ENCODE peak calls at places on chromosomes 3 and 15, in six cellular contexts. One of them, this sample, is unnamed.
A peak's percentile ranks its signal among the peaks of the same experiment; 100 is the strongest.

GRCh38 chr15:50229336-50229735 is 36.2 kb downstream of the HDC start:
- DNase-seq in NCI-H526 treated with DMSO at 0.1 percent for 48 hours: no peak
- DNase-seq in M059J: no peak
- DNase-seq in GOT3: no peak
- DNase-seq in uterus: no peak
- DNase-seq in NCI-H187 treated with DMSO at 0.1 percent for 48 hours: no peak
- DNase-seq in this sample: no peak

GRCh38 chr15:31216210-31216911 is 110.3 kb upstream of the KLF13 start:
- DNase-seq in NCI-H526 treated with DMSO at 0.1 percent for 48 hours: peak; percentile 27
- DNase-seq in M059J: no peak
- DNase-seq in GOT3: no peak
- DNase-seq in uterus: peak; percentile 92
- DNase-seq in NCI-H187 treated with DMSO at 0.1 percent for 48 hours: no peak
- DNase-seq in this sample: peak; percentile 82

GRCh38 chr3:32226875-32227500 is 11.5 kb upstream of the CMTM8 start:
- DNase-seq in NCI-H526 treated with DMSO at 0.1 percent for 48 hours: no peak
- DNase-seq in M059J: peak; percentile 62
- DNase-seq in GOT3: no peak
- DNase-seq in uterus: no peak
- DNase-seq in NCI-H187 treated with DMSO at 0.1 percent for 48 hours: no peak
- DNase-seq in this sample: peak; percentile 77

GRCh38 chr3:72996121-72996472 is 514 bp upstream of the PPP4R2 start:
- DNase-seq in NCI-H526 treated with DMSO at 0.1 percent for 48 hours: no peak
- DNase-seq in M059J: no peak
- DNase-seq in GOT3: no peak
- DNase-seq in uterus: peak; percentile 44
- DNase-seq in NCI-H187 treated with DMSO at 0.1 percent for 48 hours: no peak
- DNase-seq in this sample: no peak

GRCh38 chr3:54087581-54088410 is 34.6 kb upstream of the CACNA2D3 start:
- DNase-seq in NCI-H526 treated with DMSO at 0.1 percent for 48 hours: no peak
- DNase-seq in M059J: no peak
- DNase-seq in GOT3: no peak
- DNase-seq in uterus: no peak
- DNase-seq in NCI-H187 treated with DMSO at 0.1 percent for 48 hours: no peak
- DNase-seq in this sample: no peak

GRCh38 chr15:75460646-75461045 is 9.2 kb upstream of the SIN3A start:
- DNase-seq in NCI-H526 treated with DMSO at 0.1 percent for 48 hours: no peak
- DNase-seq in M059J: no peak
- DNase-seq in GOT3: no peak
- DNase-seq in uterus: no peak
- DNase-seq in NCI-H187 treated with DMSO at 0.1 percent for 48 hours: no peak
- DNase-seq in this sample: no peak

GRCh38 chr3:189272500-189273119 is 100.8 kb downstream of the TPRG1 start:
- DNase-seq in NCI-H526 treated with DMSO at 0.1 percent for 48 hours: no peak
- DNase-seq in M059J: peak; percentile 32
- DNase-seq in GOT3: no peak
- DNase-seq in uterus: no peak
- DNase-seq in NCI-H187 treated with DMSO at 0.1 percent for 48 hours: no peak
- DNase-seq in this sample: peak; percentile 21

GRCh38 chr15:74768771-74769342 is 13.0 kb upstream of the CSK start:
- DNase-seq in NCI-H526 treated with DMSO at 0.1 percent for 48 hours: peak; percentile 33
- DNase-seq in M059J: peak; percentile 47
- DNase-seq in GOT3: no peak
- DNase-seq in uterus: peak; percentile 56
- DNase-seq in NCI-H187 treated with DMSO at 0.1 percent for 48 hours: no peak
- DNase-seq in this sample: peak; percentile 42

GRCh38 chr15:80070840-80071239 is 11.4 kb downstream of the ZFAND6 start:
- DNase-seq in NCI-H526 treated with DMSO at 0.1 percent for 48 hours: no peak
- DNase-seq in M059J: peak; percentile 18
- DNase-seq in GOT3: no peak
- DNase-seq in uterus: no peak
- DNase-seq in NCI-H187 treated with DMSO at 0.1 percent for 48 hours: no peak
- DNase-seq in this sample: no peak

GRCh38 chr15:30940359-30940758 is 36.6 kb downstream of the FAN1 start:
- DNase-seq in NCI-H526 treated with DMSO at 0.1 percent for 48 hours: no peak
- DNase-seq in M059J: no peak
- DNase-seq in GOT3: no peak
- DNase-seq in uterus: no peak
- DNase-seq in NCI-H187 treated with DMSO at 0.1 percent for 48 hours: no peak
- DNase-seq in this sample: no peak

GRCh38 chr3:170517251-170517945 is 68.5 kb downstream of the SLC7A14 start:
- DNase-seq in NCI-H526 treated with DMSO at 0.1 percent for 48 hours: no peak
- DNase-seq in M059J: peak; percentile 64
- DNase-seq in GOT3: no peak
- DNase-seq in uterus: no peak
- DNase-seq in NCI-H187 treated with DMSO at 0.1 percent for 48 hours: no peak
- DNase-seq in this sample: no peak

GRCh38 chr15:96230557-96231181 is 99.8 kb upstream of the NR2F2 start:
- DNase-seq in NCI-H526 treated with DMSO at 0.1 percent for 48 hours: peak; percentile 68
- DNase-seq in M059J: peak; percentile 71
- DNase-seq in GOT3: no peak
- DNase-seq in uterus: no peak
- DNase-seq in NCI-H187 treated with DMSO at 0.1 percent for 48 hours: no peak
- DNase-seq in this sample: peak; percentile 8

GRCh38 chr3:12265558-12265957 is 23.3 kb upstream of the PPARG start:
- DNase-seq in NCI-H526 treated with DMSO at 0.1 percent for 48 hours: no peak
- DNase-seq in M059J: no peak
- DNase-seq in GOT3: no peak
- DNase-seq in uterus: no peak
- DNase-seq in NCI-H187 treated with DMSO at 0.1 percent for 48 hours: no peak
- DNase-seq in this sample: no peak

GRCh38 chr15:72179950-72180581 is 17.5 kb downstream of the GRAMD2A start:
- DNase-seq in NCI-H526 treated with DMSO at 0.1 percent for 48 hours: no peak
- DNase-seq in M059J: peak; percentile 24
- DNase-seq in GOT3: no peak
- DNase-seq in uterus: no peak
- DNase-seq in NCI-H187 treated with DMSO at 0.1 percent for 48 hours: no peak
- DNase-seq in this sample: no peak

GRCh38 chr3:53134631-53135232 is 4.5 kb upstream of the RFT1 start:
- DNase-seq in NCI-H526 treated with DMSO at 0.1 percent for 48 hours: no peak
- DNase-seq in M059J: peak; percentile 63
- DNase-seq in GOT3: peak; percentile 22
- DNase-seq in uterus: peak; percentile 35
- DNase-seq in NCI-H187 treated with DMSO at 0.1 percent for 48 hours: no peak
- DNase-seq in this sample: peak; percentile 64

GRCh38 chr3:101119535-101119934 is 126.3 kb upstream of the ABI3BP start:
- DNase-seq in NCI-H526 treated with DMSO at 0.1 percent for 48 hours: no peak
- DNase-seq in M059J: no peak
- DNase-seq in GOT3: no peak
- DNase-seq in uterus: no peak
- DNase-seq in NCI-H187 treated with DMSO at 0.1 percent for 48 hours: no peak
- DNase-seq in this sample: no peak

GRCh38 chr3:48826451-48826850 is 21.2 kb downstream of the PRKAR2A start:
- DNase-seq in NCI-H526 treated with DMSO at 0.1 percent for 48 hours: no peak
- DNase-seq in M059J: peak; percentile 73
- DNase-seq in GOT3: peak; percentile 8
- DNase-seq in uterus: no peak
- DNase-seq in NCI-H187 treated with DMSO at 0.1 percent for 48 hours: no peak
- DNase-seq in this sample: peak; percentile 63